ENCODE peak calls at places on chromosomes 1 and 21, in eight cellular contexts. E is osteoblast, W is GM23248, S is OCI-LY7, M is IMR-90, X is fibroblast of lung, O is hepatocyte, K is MM.1S. G is an unnamed sample. For H4K20me1, the result is how much of the 10 kb centered on the place peaks cover.

GRCh38 chr1:94580367-94581115 is 39.0 kb upstream of the F3 start:
- DNase-seq in E (no peak), W (peak), S (no peak), M (peak), X (peak), O (no peak), K (no peak), G (peak)

GRCh38 chr1:203338335-203339036 is 12.4 kb downstream of the FMOD start:
- DNase-seq in E (peak), W (peak), S (peak), M (peak), X (peak), O (peak), K (peak), G (no peak)

GRCh38 chr1:176119549-176119948 is 87.5 kb downstream of the COP1 start:
- DNase-seq in E (no peak), W (peak), S (peak), M (peak), X (peak), O (no peak), K (no peak), G (no peak)

GRCh38 chr1:154344977-154345837 is 19.9 kb downstream of the ATP8B2 start:
- DNase-seq in E (peak), W (peak), S (peak), M (peak), X (peak), O (peak), K (peak), G (no peak)

GRCh38 chr1:88061106-88061829 is 622.8 kb upstream of the PKN2 start:
- DNase-seq in E (peak), W (peak), S (peak), M (peak), X (peak), O (peak), K (peak), G (peak)

GRCh38 chr1:155193275-155193990 is 14.3 kb downstream of the THBS3 start:
- DNase-seq in E (peak), W (peak), S (peak), M (peak), X (peak), O (peak), K (peak), G (peak)

GRCh38 chr1:167977245-167977644 is 40.4 kb upstream of the MPC2 start:
- DNase-seq in E (no peak), W (no peak), S (no peak), M (no peak), X (no peak), O (no peak), K (no peak), G (no peak)

GRCh38 chr1:179831225-179831624 is 46.4 kb downstream of the TOR1AIP2 start:
- DNase-seq in E (no peak), W (no peak), S (no peak), M (no peak), X (no peak), O (no peak), K (peak), G (no peak)

GRCh38 chr1:209999005-209999404 is 61.0 kb downstream of the SYT14 start:
- DNase-seq in E (no peak), W (no peak), S (no peak), M (no peak), X (no peak), O (no peak), K (no peak), G (no peak)

GRCh38 chr1:151540982-151541377 is 871 bp downstream of the TUFT1 start:
- DNase-seq in E (peak), W (no peak), S (no peak), M (no peak), X (no peak), O (peak), K (peak), G (no peak)

GRCh38 chr1:26213335-26213905 is 20.6 kb upstream of the CEP85 start:
- DNase-seq in E (no peak), W (no peak), S (no peak), M (no peak), X (no peak), O (no peak), K (no peak), G (no peak)

GRCh38 chr1:104072915-104073371 is 323.2 kb downstream of the AMY1C start:
- DNase-seq in E (no peak), W (no peak), S (no peak), M (no peak), X (no peak), O (no peak), K (no peak), G (no peak)

GRCh38 chr1:51284487-51284954 is 45.8 kb downstream of the TTC39A start:
- DNase-seq in E (no peak), W (no peak), S (no peak), M (peak), X (peak), O (no peak), K (no peak), G (peak)

GRCh38 chr1:116770625-116771024 is 16.4 kb downstream of the CD2 start:
- DNase-seq in E (no peak), W (no peak), S (no peak), M (no peak), X (no peak), O (no peak), K (peak), G (no peak)

GRCh38 chr1:62398377-62398776 is 38.5 kb upstream of the USP1 start:
- DNase-seq in E (peak), W (peak), S (no peak), M (peak), X (peak), O (no peak), K (no peak), G (peak)

GRCh38 chr1:112849967-112850641 is 105.9 kb downstream of the SLC16A1 start:
- DNase-seq in E (no peak), W (peak), S (no peak), M (no peak), X (no peak), O (no peak), K (no peak), G (no peak)

GRCh38 chr1:119260504-119260903 is 108.1 kb upstream of the HAO2 start:
- DNase-seq in E (no peak), W (no peak), S (no peak), M (no peak), X (no peak), O (no peak), K (no peak), G (no peak)

GRCh38 chr1:10031461-10031860 is 1.3 kb upstream of the UBE4B start:
- DNase-seq in E (peak), W (peak), S (no peak), M (peak), X (peak), O (no peak), K (no peak), G (peak)

GRCh38 chr1:25746299-25747045 is 53.5 kb upstream of the SELENON start:
- DNase-seq in E (peak), W (no peak), S (no peak), M (no peak), X (no peak), O (no peak), K (no peak), G (no peak)

GRCh38 chr1:211247921-211248320 is 11.2 kb upstream of the RCOR3 start:
- DNase-seq in E (no peak), W (no peak), S (no peak), M (no peak), X (peak), O (peak), K (no peak), G (no peak)

GRCh38 chr1:232553809-232554208 is 76.1 kb downstream of the SIPA1L2 start:
- DNase-seq in E (no peak), W (peak), S (no peak), M (peak), X (peak), O (no peak), K (no peak), G (peak)

GRCh38 chr1:2212542-2213491 is 15.3 kb upstream of the SKI start:
- DNase-seq in E (peak), W (peak), S (no peak), M (peak), X (peak), O (peak), K (no peak), G (peak)

GRCh38 chr1:10225573-10225972 is 15.2 kb downstream of the KIF1B start:
- DNase-seq in E (no peak), W (peak), S (no peak), M (peak), X (peak), O (no peak), K (no peak), G (peak)

GRCh38 chr1:53949651-53950050 is 3.5 kb downstream of the LRRC42 start:
- DNase-seq in E (no peak), W (no peak), S (no peak), M (no peak), X (no peak), O (no peak), K (no peak), G (no peak)

GRCh38 chr21:26587621-26588260 is 14.7 kb upstream of the CYYR1 start:
- DNase-seq in E (peak), W (peak), S (no peak), M (peak), X (peak), O (peak), K (no peak), G (peak)

GRCh38 chr1:85201340-85202091 is 700 bp upstream of the SYDE2 start:
- DNase-seq in E (peak), W (peak), S (peak), M (peak), X (peak), O (peak), K (peak), G (peak)

GRCh38 chr1:4128616-4129015 is 228.5 kb upstream of the C1orf174 start:
- DNase-seq in E (peak), W (no peak), S (no peak), M (no peak), X (no peak), O (no peak), K (no peak), G (no peak)

GRCh38 chr21:17003763-17004373 is 509.0 kb upstream of the CXADR start:
- DNase-seq in E (no peak), W (peak), S (no peak), M (peak), X (peak), O (no peak), K (peak), G (peak)

GRCh38 chr1:214518387-214518786 is 33.0 kb downstream of the PTPN14 start:
- DNase-seq in E (peak), W (peak), S (no peak), M (peak), X (peak), O (no peak), K (no peak), G (peak)

GRCh38 chr1:87474098-87474497 is 145.4 kb downstream of the LMO4 start:
- DNase-seq in E (no peak), W (no peak), S (no peak), M (no peak), X (no peak), O (no peak), K (no peak), G (no peak)

GRCh38 chr1:190908691-190909090 is 431.0 kb upstream of the BRINP3 start:
- DNase-seq in E (no peak), W (peak), S (no peak), M (peak), X (peak), O (no peak), K (no peak), G (peak)

GRCh38 chr1:225506727-225507126 is 78.9 kb upstream of the LBR start:
- DNase-seq in E (no peak), W (no peak), S (no peak), M (no peak), X (no peak), O (no peak), K (no peak), G (no peak)

DNA sequence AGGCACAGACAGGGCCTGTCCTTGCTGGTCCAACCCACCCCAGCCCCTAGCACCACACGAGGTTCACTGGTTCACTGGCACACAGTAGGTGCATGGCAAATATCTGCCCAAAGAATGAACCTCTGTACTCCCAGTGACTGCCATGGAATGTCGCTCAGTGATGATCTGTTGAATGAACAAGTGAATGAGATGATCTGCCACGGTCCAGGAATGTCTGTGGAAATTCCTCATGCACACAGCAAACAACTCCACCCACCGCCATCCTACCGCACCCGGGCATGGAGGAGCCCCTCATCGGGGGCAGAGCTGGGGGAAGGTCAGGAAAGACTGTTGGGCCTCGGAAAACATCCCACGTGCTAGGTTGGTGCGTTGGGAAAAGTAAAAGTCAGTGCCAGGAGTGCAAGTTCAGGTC is 1.7 kb downstream of the HSPG2 start:
- DNase-seq in E (peak), W (peak), S (no peak), M (peak), X (peak), O (no peak), K (no peak), G (peak)
- H4K20me1 ChIP-seq in E (under half), W (under half), S (under half), M (under half), X (under half), O (under half), K (under half), G (under half)

DNA sequence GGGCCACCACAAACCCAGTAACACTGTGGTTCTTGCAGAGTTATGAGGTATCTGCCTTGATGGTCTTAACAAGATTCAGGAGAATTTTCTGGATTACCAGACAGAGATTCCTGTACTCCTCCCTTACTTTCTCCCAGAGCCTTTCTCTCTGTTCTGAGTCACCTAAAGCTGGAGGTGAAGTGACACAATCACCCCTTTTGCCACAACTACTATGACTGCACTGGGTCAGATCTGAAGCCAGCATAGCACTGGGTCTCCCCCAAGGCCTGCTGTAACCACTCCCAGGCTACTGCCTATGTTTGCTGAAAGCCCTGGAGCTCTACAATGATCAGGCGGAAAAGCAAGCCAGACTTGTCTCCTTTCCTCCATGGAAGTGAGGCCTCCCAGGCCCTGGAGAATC is 156.7 kb upstream of the NEGR1 start:
- DNase-seq in E (no peak), W (peak), S (no peak), M (peak), X (peak), O (no peak), K (no peak), G (peak)
- H3K27ac ChIP-seq in E (peak), W (peak), S (no peak), M (no peak), X (no peak), O (no peak), K (no peak), G (peak)

DNA sequence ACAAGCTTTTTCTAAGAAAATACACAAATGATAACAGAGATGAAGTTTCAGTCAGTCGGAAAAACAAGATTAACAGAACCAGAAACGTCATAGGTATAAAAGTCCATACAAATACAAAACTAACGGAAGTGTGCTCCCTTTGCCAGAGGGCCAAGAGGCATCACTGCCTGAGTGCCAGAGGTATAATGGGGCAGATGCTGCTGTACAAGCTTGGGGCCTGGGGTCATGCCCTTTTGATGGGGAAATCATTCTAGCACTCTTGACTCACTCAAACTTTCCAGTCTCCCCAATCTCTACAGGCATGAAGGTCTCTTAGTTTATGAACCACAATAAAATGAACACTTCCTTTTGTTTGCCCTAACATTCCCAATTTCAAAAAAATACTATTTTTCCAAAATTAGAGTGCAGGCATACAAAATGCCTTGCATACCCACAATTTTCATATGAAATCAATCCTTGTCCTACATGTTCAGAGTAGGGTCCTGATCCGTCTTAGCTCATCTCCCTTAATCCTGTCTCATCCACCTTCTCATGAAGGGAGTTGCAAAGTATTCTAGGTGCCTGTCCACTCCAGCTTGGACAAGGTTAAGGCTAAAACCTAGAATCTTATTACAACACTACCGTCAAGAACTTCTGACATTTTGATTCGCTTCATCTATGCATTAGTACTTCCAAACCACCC is 1.5 kb downstream of the RPL22 start:
- DNase-seq in E (peak), W (peak), S (no peak), M (no peak), X (no peak), O (no peak), K (no peak), G (no peak)
- H4K20me1 ChIP-seq in E (under half), W (under half), S (under half), M (under half), X (under half), O (under half), K (under half), G (half or more)

DNA sequence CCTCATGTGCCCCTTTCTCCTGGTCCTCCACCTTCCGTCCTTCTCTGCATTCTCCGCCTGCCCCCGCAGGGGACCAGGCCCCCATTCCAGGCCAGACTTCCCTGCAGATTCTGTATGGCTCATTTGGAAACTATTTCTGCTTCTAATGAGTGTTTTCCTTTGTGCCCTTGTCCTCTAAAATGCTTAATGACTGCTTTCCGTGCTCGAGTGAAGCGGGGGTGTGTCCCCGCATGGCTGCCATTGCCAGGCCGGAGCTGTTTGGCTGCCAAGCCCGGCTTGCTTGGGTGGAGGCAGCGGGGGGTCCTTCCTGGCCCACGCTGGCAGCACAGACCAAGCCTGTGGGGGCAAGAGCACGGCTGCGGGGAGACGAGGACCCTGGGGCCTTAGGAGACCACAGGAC is 299.3 kb upstream of the VAMP3 start:
- DNase-seq in E (peak), W (peak), S (no peak), M (peak), X (peak), O (no peak), K (no peak), G (peak)
- H3K27ac ChIP-seq in E (peak), W (peak), S (no peak), M (peak), X (peak), O (peak), K (no peak), G (peak)

GRCh38 chr1:156465747-156466365 is 34.7 kb downstream of the MEF2D start:
- DNase-seq in E (peak), W (peak), S (peak), M (no peak), X (no peak), O (no peak), K (no peak), G (no peak)

GRCh38 chr1:156463874-156464273 is 36.7 kb downstream of the MEF2D start:
- DNase-seq in E (peak), W (no peak), S (no peak), M (no peak), X (no peak), O (no peak), K (no peak), G (no peak)

GRCh38 chr1:156462954-156463795 is 37.4 kb downstream of the MEF2D start:
- DNase-seq in E (no peak), W (no peak), S (no peak), M (no peak), X (no peak), O (no peak), K (no peak), G (no peak)

GRCh38 chr1:156464825-156465452 is 35.6 kb downstream of the MEF2D start:
- DNase-seq in E (peak), W (peak), S (no peak), M (peak), X (peak), O (no peak), K (no peak), G (peak)

GRCh38 chr1:156464335-156464734 is 36.2 kb downstream of the MEF2D start:
- DNase-seq in E (no peak), W (peak), S (no peak), M (peak), X (peak), O (no peak), K (no peak), G (peak)
- H4K20me1 ChIP-seq in E (under half), W (under half), S (under half), M (under half), X (under half), O (under half), K (under half), G (half or more)

GRCh38 chr1:56145524-56145923 is 433.8 kb downstream of the PLPP3 start:
- DNase-seq in E (no peak), W (no peak), S (no peak), M (no peak), X (no peak), O (no peak), K (no peak), G (no peak)
- H3K27ac ChIP-seq in E (no peak), W (no peak), S (no peak), M (no peak), X (no peak), O (no peak), K (no peak), G (no peak)

DNA sequence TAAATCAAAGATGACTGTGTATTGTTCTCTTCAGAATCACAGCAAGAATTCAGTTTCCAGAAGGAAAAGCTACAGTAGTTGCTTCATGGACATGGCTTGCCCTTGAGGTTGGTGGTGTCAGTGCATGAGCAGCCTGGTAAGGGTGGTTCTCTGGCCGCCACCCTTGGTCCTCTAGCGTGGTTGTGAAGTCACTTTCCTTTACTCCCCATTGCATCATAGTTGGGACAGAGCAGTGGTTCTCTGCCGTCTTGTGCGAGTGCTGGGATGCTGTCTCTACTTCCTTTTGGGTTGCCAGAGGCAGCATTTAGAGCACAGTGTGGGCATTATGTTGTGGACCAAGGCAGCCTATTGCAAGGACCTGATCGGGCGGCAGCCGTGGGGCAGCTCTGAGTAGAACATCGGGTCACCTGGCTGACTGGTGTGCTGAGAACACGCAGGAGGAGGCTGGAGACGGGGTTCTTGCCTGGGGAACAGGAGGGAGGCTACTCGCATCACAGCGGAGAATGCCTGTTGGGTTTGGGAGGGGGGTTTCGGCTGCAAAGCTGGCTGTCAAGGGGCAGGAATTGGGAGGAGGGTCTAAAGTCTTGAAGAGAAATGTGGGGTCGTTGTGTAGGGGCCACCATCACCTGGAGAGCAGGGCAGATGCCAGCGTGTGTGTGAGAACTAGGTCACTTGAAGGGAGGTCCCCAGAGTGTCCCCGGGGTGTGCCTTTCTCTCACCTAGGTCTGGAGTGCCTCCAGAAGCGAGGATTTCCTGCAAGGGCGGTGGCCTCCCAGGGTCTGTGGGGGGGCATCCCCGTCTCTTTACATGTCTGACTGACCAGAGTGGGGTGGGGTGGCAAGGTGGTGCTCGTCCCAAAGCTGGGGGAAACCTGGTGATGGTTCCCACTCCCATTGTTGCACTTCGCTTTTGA is 6.3 kb downstream of the ARF1 start:
- DNase-seq in E (peak), W (peak), S (no peak), M (no peak), X (no peak), O (no peak), K (no peak), G (no peak)
- H4K20me1 ChIP-seq in E (half or more), W (half or more), S (half or more), M (half or more), X (under half), O (half or more), K (half or more), G (half or more)

GRCh38 chr1:207811920-207812720 is 60.3 kb downstream of the CD46 start:
- DNase-seq in E (peak), W (peak), S (no peak), M (peak), X (no peak), O (peak), K (no peak), G (no peak)
- H3K27ac ChIP-seq in E (no peak), W (no peak), S (no peak), M (no peak), X (no peak), O (no peak), K (no peak), G (no peak)

G was measured in astrocyte.